ENCODE peak calls at places on chromosomes 12 and 14, in five cellular contexts. D is adrenal gland, K is astrocyte of the spinal cord, U is kidney, G is A549. X is an unnamed sample.
A peak's percentile ranks its signal among the peaks of the same experiment; 100 is the strongest.

GRCh38 chr12:47896633-47897032 is 8.2 kb downstream of the VDR start:
- DNase-seq in G (peak; percentile 22), K (no peak), U (no peak), D (no peak), X (no peak)

GRCh38 chr14:90536092-90536491 is 139.3 kb downstream of the CALM1 start:
- DNase-seq in G (no peak), D (no peak), U (peak; percentile 82), K (no peak), X (no peak)

GRCh38 chr12:104365921-104366410 is 62.4 kb downstream of the EID3 start:
- DNase-seq in D (no peak), G (no peak), U (no peak), K (no peak), X (no peak)

GRCh38 chr14:90109858-90110257 is 48.1 kb downstream of the KCNK13 start:
- DNase-seq in U (no peak), G (peak; percentile 34), K (no peak), D (no peak), X (no peak)

GRCh38 chr12:42669471-42669997 is 80.0 kb upstream of the PRICKLE1 start:
- DNase-seq in G (no peak), D (no peak), U (no peak), K (peak; percentile 22), X (no peak)

GRCh38 chr12:58140395-58140794 is 199.0 kb downstream of the ATP23 start:
- DNase-seq in D (no peak), G (no peak), U (no peak), K (no peak), X (no peak)

GRCh38 chr14:36068777-36069534 is 107.6 kb downstream of the PTCSC3 start:
- DNase-seq in K (peak; percentile 80), D (no peak), G (no peak), U (no peak), X (peak; percentile 4)

GRCh38 chr12:101564912-101565311 is 29.9 kb upstream of the MYBPC1 start:
- DNase-seq in G (no peak), U (no peak), D (no peak), K (no peak), X (no peak)

GRCh38 chr14:79542121-79542520 is 669.2 kb downstream of the DIO2 start:
- DNase-seq in K (peak; percentile 45), G (no peak), U (no peak), D (no peak), X (no peak)

GRCh38 chr14:67641902-67642749 is 22.4 kb downstream of the ARG2 start:
- DNase-seq in G (no peak), U (no peak), K (no peak), D (no peak), X (no peak)

GRCh38 chr12:113136128-113136989 is 798 bp upstream of the RASAL1 start:
- DNase-seq in G (no peak), D (peak; percentile 75), U (peak; percentile 54), K (no peak), X (no peak)

GRCh38 chr12:42565633-42566032 is 23.9 kb downstream of the PRICKLE1 start:
- DNase-seq in K (no peak), U (no peak), D (no peak), G (no peak), X (no peak)

GRCh38 chr12:100789146-100789545 is 5.4 kb upstream of the ANO4 start:
- DNase-seq in K (peak; percentile 50), G (no peak), U (no peak), D (no peak), X (no peak)

GRCh38 chr14:71549421-71549820 is 382.8 kb upstream of the RGS6 start:
- DNase-seq in G (no peak), K (no peak), U (no peak), D (no peak), X (no peak)

GRCh38 chr12:42145552-42146215 is 1.0 kb upstream of the GXYLT1 start:
- DNase-seq in G (no peak), D (no peak), U (no peak), K (no peak), X (no peak)

GRCh38 chr12:6818246-6819006 is 3.2 kb upstream of the GPR162 start:
- DNase-seq in G (no peak), D (no peak), U (no peak), K (no peak), X (no peak)

GRCh38 chr12:75684678-75685620 is 173.5 kb upstream of the KRR1 start:
- DNase-seq in D (no peak), G (no peak), U (no peak), K (peak; percentile 92), X (peak; percentile 71)

GRCh38 chr14:86357866-86358265 is 827.9 kb downstream of the FLRT2 start:
- DNase-seq in U (no peak), D (no peak), G (no peak), K (no peak), X (no peak)

GRCh38 chr12:7907009-7907408 is 29.0 kb downstream of the SLC2A3 start:
- DNase-seq in K (peak; percentile 55), U (no peak), G (peak; percentile 90), D (peak; percentile 72), X (no peak)

GRCh38 chr14:92686763-92687427 is 61.5 kb downstream of the LGMN start:
- DNase-seq in G (peak; percentile 91), U (peak; percentile 91), K (peak; percentile 63), D (peak; percentile 79), X (no peak)

GRCh38 chr14:91861091-91861490 is 6.2 kb downstream of the TC2N start:
- DNase-seq in U (no peak), D (no peak), K (no peak), G (no peak), X (no peak)

GRCh38 chr12:117041798-117042170 is 57.4 kb downstream of the TESC start:
- DNase-seq in U (no peak), G (no peak), K (no peak), D (no peak), X (no peak)

GRCh38 chr12:1833596-1834028 is 13.2 kb downstream of the LRTM2 start:
- DNase-seq in D (no peak), G (no peak), U (no peak), K (no peak), X (no peak)

GRCh38 chr14:94572637-94573303 is 8.5 kb upstream of the SERPINA5 start:
- DNase-seq in D (no peak), U (no peak), K (no peak), G (no peak), X (no peak)

GRCh38 chr12:96719671-96720362 is 187.2 kb upstream of the NEDD1 start:
- DNase-seq in K (peak; percentile 64), D (no peak), G (no peak), U (no peak), X (no peak)

GRCh38 chr12:16600525-16600924 is 5.4 kb downstream of the LMO3 start:
- DNase-seq in U (no peak), G (no peak), D (peak; percentile 15), K (no peak), X (no peak)

GRCh38 chr12:12397184-12397583 is 40.3 kb downstream of the BORCS5 start:
- DNase-seq in U (no peak), D (no peak), G (no peak), K (no peak), X (no peak)

GRCh38 chr14:51552768-51553426 is 98.8 kb upstream of the FRMD6 start:
- DNase-seq in G (no peak), K (no peak), D (peak; percentile 47), U (peak; percentile 76), X (no peak)

GRCh38 chr12:29516431-29516875 is 19.0 kb upstream of the OVCH1 start:
- DNase-seq in D (no peak), U (no peak), K (peak; percentile 23), G (no peak), X (peak; percentile 20)

GRCh38 chr12:12019881-12020280 is 50.9 kb upstream of the BCL2L14 start:
- DNase-seq in U (no peak), G (no peak), D (no peak), K (no peak), X (no peak)

GRCh38 chr12:66302827-66303169 is 505 bp downstream of the HELB start:
- DNase-seq in K (no peak), U (no peak), G (no peak), D (no peak), X (no peak)

GRCh38 chr12:122304924-122305323 is 38.6 kb upstream of the VPS33A start:
- DNase-seq in G (no peak), D (no peak), K (no peak), U (no peak), X (no peak)

GRCh38 chr14:68208726-68209125 is 389.1 kb downstream of the RAD51B start:
- DNase-seq in D (no peak), G (no peak), U (no peak), K (no peak), X (no peak)

GRCh38 chr12:96720363-96720705 is 186.7 kb upstream of the NEDD1 start:
- DNase-seq in K (no peak), G (peak; percentile 35), U (no peak), D (no peak), X (no peak)

GRCh38 chr14:100371773-100372172 is 48.6 kb downstream of the SLC25A47 start:
- DNase-seq in D (no peak), G (no peak), U (no peak), K (no peak), X (no peak)
- H3K4me3 ChIP-seq in D (no peak overlapping the region), G (no peak overlapping the region), U (no peak overlapping the region), K (no peak overlapping the region), X (no peak overlapping the region)

GRCh38 chr14:102928412-102929348 is 6.2 kb downstream of the AMN start:
- DNase-seq in G (no peak), D (no peak), U (peak; percentile 94), K (no peak), X (no peak)

GRCh38 chr14:102925646-102926045 is 3.2 kb downstream of the AMN start:
- DNase-seq in U (peak; percentile 40), D (no peak), K (no peak), G (no peak), X (no peak)

GRCh38 chr14:102926104-102926503 is 3.6 kb downstream of the AMN start:
- DNase-seq in U (peak; percentile 47), K (no peak), D (no peak), G (no peak), X (no peak)

GRCh38 chr14:102927878-102928411 is 5.5 kb downstream of the AMN start:
- DNase-seq in K (no peak), D (no peak), U (no peak), G (no peak), X (no peak)

DNA sequence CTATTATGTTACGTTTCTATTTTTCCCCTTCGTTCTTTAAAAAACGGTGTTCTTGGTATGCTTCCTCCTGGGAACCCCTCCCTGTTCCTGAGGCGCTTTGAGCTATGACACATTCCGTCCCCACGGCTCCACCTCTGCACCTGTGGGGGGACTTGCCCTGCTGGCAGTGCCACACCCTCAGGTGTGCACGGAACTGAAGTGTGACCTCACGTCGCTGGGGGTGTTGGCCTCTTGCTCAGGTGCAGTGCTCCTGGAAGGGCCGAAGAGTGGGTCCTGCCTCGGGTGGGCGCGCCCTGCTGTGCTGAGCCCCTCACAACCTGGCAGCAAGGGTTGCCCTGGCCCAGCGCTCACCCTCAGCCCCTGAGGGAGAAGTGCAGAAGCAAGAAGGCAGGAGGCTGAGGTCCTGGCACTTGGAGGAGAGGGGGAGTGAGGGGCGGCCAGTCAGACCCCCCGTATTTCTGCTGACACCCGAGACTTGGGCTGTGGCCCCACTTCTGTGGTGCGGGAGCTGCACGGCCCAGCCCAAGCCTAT is 4.9 kb downstream of the AMN start:
- DNase-seq in G (no peak), D (no peak), U (peak; percentile 91), K (no peak), X (no peak)
- H3K4me3 ChIP-seq in G (no peak overlapping the region), D (no peak overlapping the region), U (no peak overlapping the region), K (no peak overlapping the region), X (no peak overlapping the region)

GRCh38 chr12:65280306-65280705 is 1.8 kb downstream of the MSRB3 start:
- DNase-seq in G (no peak), D (no peak), U (no peak), K (peak; percentile 22), X (no peak)
- H3K4me3 ChIP-seq in G (no peak overlapping the region), D (no peak overlapping the region), U (no peak overlapping the region), K (peak overlapping the region; percentile 6), X (no peak overlapping the region)

GRCh38 chr12:52146822-52147366 is 44.9 kb downstream of the KRT80 start:
- DNase-seq in G (no peak), K (no peak), U (no peak), D (no peak), X (no peak)
- H3K4me3 ChIP-seq in G (peak overlapping the region; percentile 18), K (no peak overlapping the region), U (no peak overlapping the region), D (no peak overlapping the region), X (no peak overlapping the region)